ENCODE peak calls at places on chromosome 21, in eight cellular contexts. One of them, this sample, is unnamed.

GRCh38 chr21:37045556-37045955 is 27.3 kb downstream of the PIGP start:
- DNase-seq in IMR-90: no peak
- DNase-seq in body of pancreas: no peak
- DNase-seq in uterus: no peak
- DNase-seq in lower leg skin: no peak
- DNase-seq in Peyer's patch: no peak
- DNase-seq in suprapubic skin: no peak
- DNase-seq in heart left ventricle: no peak
- DNase-seq in this sample: no peak

GRCh38 chr21:9753943-9754342 is 767.4 kb upstream of the TPTE start:
- DNase-seq in suprapubic skin: no peak
- DNase-seq in IMR-90: no peak
- DNase-seq in body of pancreas: no peak
- DNase-seq in Peyer's patch: no peak
- DNase-seq in lower leg skin: peak; percentile 76
- DNase-seq in heart left ventricle: no peak
- DNase-seq in uterus: no peak
- DNase-seq in this sample: no peak

GRCh38 chr21:42855143-42855936 is 24.0 kb downstream of the WDR4 start:
- DNase-seq in lower leg skin: no peak
- DNase-seq in uterus: no peak
- DNase-seq in IMR-90: no peak
- DNase-seq in suprapubic skin: peak; percentile 68
- DNase-seq in Peyer's patch: no peak
- DNase-seq in body of pancreas: no peak
- DNase-seq in heart left ventricle: no peak
- DNase-seq in this sample: no peak

GRCh38 chr21:46108827-46109226 is 10.9 kb downstream of the COL6A2 start:
- DNase-seq in heart left ventricle: no peak
- DNase-seq in uterus: no peak
- DNase-seq in Peyer's patch: no peak
- DNase-seq in lower leg skin: no peak
- DNase-seq in body of pancreas: no peak
- DNase-seq in suprapubic skin: no peak
- DNase-seq in IMR-90: no peak
- DNase-seq in this sample: no peak

GRCh38 chr21:46099476-46099875 is 1.6 kb downstream of the COL6A2 start:
- DNase-seq in Peyer's patch: peak; percentile 54
- DNase-seq in lower leg skin: peak; percentile 90
- DNase-seq in suprapubic skin: peak; percentile 78
- DNase-seq in uterus: peak; percentile 50
- DNase-seq in heart left ventricle: peak; percentile 56
- DNase-seq in body of pancreas: no peak
- DNase-seq in IMR-90: peak; percentile 34
- DNase-seq in this sample: no peak

GRCh38 chr21:15379776-15380175 is 315.0 kb upstream of the NRIP1 start:
- DNase-seq in heart left ventricle: no peak
- DNase-seq in IMR-90: no peak
- DNase-seq in body of pancreas: no peak
- DNase-seq in uterus: no peak
- DNase-seq in Peyer's patch: no peak
- DNase-seq in suprapubic skin: no peak
- DNase-seq in lower leg skin: no peak
- DNase-seq in this sample: no peak

GRCh38 chr21:46634966-46635323 is 529 bp upstream of the PRMT2 start:
- DNase-seq in heart left ventricle: no peak
- DNase-seq in body of pancreas: peak; percentile 73
- DNase-seq in lower leg skin: no peak
- DNase-seq in suprapubic skin: no peak
- DNase-seq in Peyer's patch: no peak
- DNase-seq in uterus: no peak
- DNase-seq in IMR-90: peak; percentile 87
- DNase-seq in this sample: peak; percentile 81

GRCh38 chr21:32185726-32186125 is 93.1 kb downstream of the MIS18A start:
- DNase-seq in IMR-90: no peak
- DNase-seq in suprapubic skin: no peak
- DNase-seq in body of pancreas: no peak
- DNase-seq in uterus: no peak
- DNase-seq in Peyer's patch: no peak
- DNase-seq in lower leg skin: no peak
- DNase-seq in heart left ventricle: no peak
- DNase-seq in this sample: no peak

GRCh38 chr21:37005548-37006242 is 807 bp upstream of the RIPPLY3 start:
- DNase-seq in Peyer's patch: no peak
- DNase-seq in IMR-90: no peak
- DNase-seq in lower leg skin: no peak
- DNase-seq in body of pancreas: no peak
- DNase-seq in heart left ventricle: no peak
- DNase-seq in suprapubic skin: no peak
- DNase-seq in uterus: no peak
- DNase-seq in this sample: no peak

GRCh38 chr21:38208118-38208517 is 48.7 kb upstream of the KCNJ15 start:
- DNase-seq in suprapubic skin: no peak
- DNase-seq in heart left ventricle: no peak
- DNase-seq in uterus: no peak
- DNase-seq in body of pancreas: no peak
- DNase-seq in Peyer's patch: no peak
- DNase-seq in lower leg skin: no peak
- DNase-seq in IMR-90: no peak
- DNase-seq in this sample: no peak

GRCh38 chr21:25967566-25968438 is 202.8 kb downstream of the APP start:
- DNase-seq in body of pancreas: peak; percentile 12
- DNase-seq in Peyer's patch: no peak
- DNase-seq in lower leg skin: no peak
- DNase-seq in heart left ventricle: no peak
- DNase-seq in suprapubic skin: no peak
- DNase-seq in IMR-90: no peak
- DNase-seq in uterus: no peak
- DNase-seq in this sample: no peak

GRCh38 chr21:42199488-42200463 is 19.2 kb upstream of the ABCG1 start:
- DNase-seq in Peyer's patch: peak; percentile 69
- DNase-seq in heart left ventricle: no peak
- DNase-seq in lower leg skin: peak; percentile 67
- DNase-seq in IMR-90: peak; percentile 77
- DNase-seq in uterus: no peak
- DNase-seq in body of pancreas: peak; percentile 55
- DNase-seq in suprapubic skin: no peak
- DNase-seq in this sample: no peak

GRCh38 chr21:39051561-39051949 is 131.7 kb downstream of the PSMG1 start:
- DNase-seq in lower leg skin: no peak
- DNase-seq in heart left ventricle: no peak
- DNase-seq in suprapubic skin: no peak
- DNase-seq in Peyer's patch: no peak
- DNase-seq in IMR-90: peak; percentile 88
- DNase-seq in uterus: no peak
- DNase-seq in body of pancreas: no peak
- DNase-seq in this sample: no peak

GRCh38 chr21:36323032-36323431 is 3.0 kb downstream of the MORC3 start:
- DNase-seq in suprapubic skin: no peak
- DNase-seq in IMR-90: peak; percentile 20
- DNase-seq in body of pancreas: no peak
- DNase-seq in heart left ventricle: no peak
- DNase-seq in lower leg skin: no peak
- DNase-seq in uterus: no peak
- DNase-seq in Peyer's patch: no peak
- DNase-seq in this sample: peak; percentile 14

GRCh38 chr21:16262109-16262508 is 532.3 kb downstream of the USP25 start:
- DNase-seq in lower leg skin: no peak
- DNase-seq in IMR-90: no peak
- DNase-seq in suprapubic skin: no peak
- DNase-seq in uterus: no peak
- DNase-seq in body of pancreas: no peak
- DNase-seq in Peyer's patch: no peak
- DNase-seq in heart left ventricle: no peak
- DNase-seq in this sample: no peak

GRCh38 chr21:42439284-42440186 is 35.8 kb downstream of the UBASH3A start:
- DNase-seq in uterus: no peak
- DNase-seq in suprapubic skin: no peak
- DNase-seq in body of pancreas: no peak
- DNase-seq in heart left ventricle: no peak
- DNase-seq in lower leg skin: no peak
- DNase-seq in Peyer's patch: no peak
- DNase-seq in IMR-90: no peak
- DNase-seq in this sample: no peak

GRCh38 chr21:21163904-21164303 is 165.7 kb downstream of the NCAM2 start:
- DNase-seq in suprapubic skin: no peak
- DNase-seq in heart left ventricle: peak; percentile 35
- DNase-seq in body of pancreas: peak; percentile 43
- DNase-seq in IMR-90: peak; percentile 82
- DNase-seq in lower leg skin: no peak
- DNase-seq in uterus: no peak
- DNase-seq in Peyer's patch: peak; percentile 54
- DNase-seq in this sample: peak; percentile 61

GRCh38 chr21:21156919-21157318 is 158.7 kb downstream of the NCAM2 start:
- DNase-seq in suprapubic skin: no peak
- DNase-seq in lower leg skin: no peak
- DNase-seq in heart left ventricle: no peak
- DNase-seq in IMR-90: peak; percentile 51
- DNase-seq in Peyer's patch: no peak
- DNase-seq in uterus: no peak
- DNase-seq in body of pancreas: no peak
- DNase-seq in this sample: no peak

GRCh38 chr21:21156397-21156796 is 158.2 kb downstream of the NCAM2 start:
- DNase-seq in suprapubic skin: no peak
- DNase-seq in body of pancreas: no peak
- DNase-seq in heart left ventricle: no peak
- DNase-seq in Peyer's patch: no peak
- DNase-seq in uterus: no peak
- DNase-seq in lower leg skin: no peak
- DNase-seq in IMR-90: no peak
- DNase-seq in this sample: no peak

GRCh38 chr21:21158376-21158918 is 160.2 kb downstream of the NCAM2 start:
- DNase-seq in uterus: no peak
- DNase-seq in suprapubic skin: no peak
- DNase-seq in IMR-90: no peak
- DNase-seq in lower leg skin: no peak
- DNase-seq in body of pancreas: no peak
- DNase-seq in heart left ventricle: no peak
- DNase-seq in Peyer's patch: no peak
- DNase-seq in this sample: no peak

GRCh38 chr21:21159253-21159899 is 161.2 kb downstream of the NCAM2 start:
- DNase-seq in heart left ventricle: no peak
- DNase-seq in IMR-90: peak; percentile 64
- DNase-seq in Peyer's patch: no peak
- DNase-seq in lower leg skin: no peak
- DNase-seq in body of pancreas: no peak
- DNase-seq in uterus: no peak
- DNase-seq in suprapubic skin: no peak
- DNase-seq in this sample: no peak
- TF ChIP-seq POLR2A in heart left ventricle: no peak
- TF ChIP-seq POLR2A in IMR-90: no peak
- TF ChIP-seq POLR2A in Peyer's patch: no peak
- TF ChIP-seq POLR2A in lower leg skin: no peak
- TF ChIP-seq POLR2A in body of pancreas: no peak
- TF ChIP-seq POLR2A in uterus: no peak
- TF ChIP-seq POLR2A in suprapubic skin: no peak
- TF ChIP-seq POLR2A in this sample: no peak

GRCh38 chr21:34792504-34793089 is 123.8 kb downstream of the CLIC6 start:
- DNase-seq in Peyer's patch: no peak
- DNase-seq in IMR-90: no peak
- DNase-seq in lower leg skin: no peak
- DNase-seq in suprapubic skin: no peak
- DNase-seq in body of pancreas: no peak
- DNase-seq in uterus: no peak
- DNase-seq in heart left ventricle: no peak
- DNase-seq in this sample: no peak
- TF ChIP-seq POLR2A in Peyer's patch: no peak
- TF ChIP-seq POLR2A in IMR-90: no peak
- TF ChIP-seq POLR2A in lower leg skin: no peak
- TF ChIP-seq POLR2A in suprapubic skin: no peak
- TF ChIP-seq POLR2A in body of pancreas: no peak
- TF ChIP-seq POLR2A in uterus: no peak
- TF ChIP-seq POLR2A in heart left ventricle: no peak
- TF ChIP-seq POLR2A in this sample: no peak

DNA sequence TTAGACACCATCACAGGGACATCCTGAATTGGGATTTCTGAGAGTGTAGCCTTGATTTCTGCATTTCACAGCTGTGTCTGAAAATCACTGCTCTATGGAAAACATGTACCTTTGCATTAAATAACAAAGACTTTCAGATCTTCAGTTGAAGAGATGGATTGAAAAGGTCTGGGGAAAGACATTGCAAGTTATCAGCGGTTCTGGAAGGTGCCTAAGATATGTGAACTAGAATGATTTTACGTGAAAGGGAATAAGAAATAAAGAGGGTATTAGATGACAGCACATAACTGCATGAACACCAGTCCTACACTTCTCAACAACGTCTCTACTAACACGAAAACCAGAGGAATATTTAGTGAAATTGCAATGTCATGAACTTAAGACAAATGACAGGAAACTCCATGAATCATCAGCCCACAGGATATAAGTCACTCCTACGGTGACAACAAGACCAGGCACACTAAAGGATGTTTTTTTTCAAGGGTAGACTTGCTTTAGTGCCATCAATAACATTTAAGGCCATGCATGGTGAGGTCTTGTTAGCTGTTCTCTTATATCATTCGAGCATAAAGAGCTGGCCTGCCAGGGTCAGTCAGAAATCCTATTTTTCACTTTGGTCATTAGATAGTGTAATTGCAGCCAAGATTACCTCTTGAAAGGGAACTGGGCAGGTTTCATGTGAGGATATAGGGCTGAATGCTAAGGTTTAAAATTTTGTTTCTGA is 283.1 kb downstream of the GRIK1 start:
- DNase-seq in suprapubic skin: no peak
- DNase-seq in body of pancreas: no peak
- DNase-seq in Peyer's patch: no peak
- DNase-seq in heart left ventricle: no peak
- DNase-seq in lower leg skin: no peak
- DNase-seq in uterus: no peak
- DNase-seq in IMR-90: peak; percentile 85
- DNase-seq in this sample: peak; percentile 28
- TF ChIP-seq POLR2A in suprapubic skin: no peak
- TF ChIP-seq POLR2A in body of pancreas: no peak
- TF ChIP-seq POLR2A in Peyer's patch: no peak
- TF ChIP-seq POLR2A in heart left ventricle: no peak
- TF ChIP-seq POLR2A in lower leg skin: no peak
- TF ChIP-seq POLR2A in uterus: no peak
- TF ChIP-seq POLR2A in IMR-90: no peak
- TF ChIP-seq POLR2A in this sample: peak; percentile 33

GRCh38 chr21:28338906-28339305 is 653.8 kb downstream of the LTN1 start:
- DNase-seq in lower leg skin: no peak
- DNase-seq in uterus: no peak
- DNase-seq in IMR-90: no peak
- DNase-seq in Peyer's patch: no peak
- DNase-seq in body of pancreas: no peak
- DNase-seq in suprapubic skin: no peak
- DNase-seq in heart left ventricle: no peak
- DNase-seq in this sample: no peak
- TF ChIP-seq POLR2A in lower leg skin: no peak
- TF ChIP-seq POLR2A in uterus: no peak
- TF ChIP-seq POLR2A in IMR-90: no peak
- TF ChIP-seq POLR2A in Peyer's patch: no peak
- TF ChIP-seq POLR2A in body of pancreas: no peak
- TF ChIP-seq POLR2A in suprapubic skin: no peak
- TF ChIP-seq POLR2A in heart left ventricle: no peak
- TF ChIP-seq POLR2A in this sample: no peak

GRCh38 chr21:44730028-44730395 is 18.6 kb upstream of the TSPEAR start:
- DNase-seq in body of pancreas: no peak
- DNase-seq in suprapubic skin: peak; percentile 28
- DNase-seq in Peyer's patch: no peak
- DNase-seq in IMR-90: no peak
- DNase-seq in uterus: no peak
- DNase-seq in heart left ventricle: no peak
- DNase-seq in lower leg skin: peak; percentile 65
- DNase-seq in this sample: no peak
- TF ChIP-seq POLR2A in body of pancreas: no peak
- TF ChIP-seq POLR2A in suprapubic skin: no peak
- TF ChIP-seq POLR2A in Peyer's patch: no peak
- TF ChIP-seq POLR2A in IMR-90: no peak
- TF ChIP-seq POLR2A in uterus: no peak
- TF ChIP-seq POLR2A in heart left ventricle: no peak
- TF ChIP-seq POLR2A in lower leg skin: no peak
- TF ChIP-seq POLR2A in this sample: no peak